ENCODE peak calls at places on chromosomes 11 and 22, in seven cellular contexts. N, I, D, O, W, Q and J are unnamed samples.

GRCh38 chr11:32779131-32779530 is 15.3 kb downstream of the CCDC73 start:
- DNase-seq in N (no peak), I (no peak), D (no peak), O (no peak), W (no peak), Q (no peak), J (no peak)

GRCh38 chr11:76480241-76480640 is 35.4 kb downstream of the EMSY start:
- DNase-seq in N (no peak), I (no peak), D (no peak), O (no peak), W (no peak), Q (no peak), J (no peak)

GRCh38 chr22:47123827-47124442 is 361.5 kb downstream of the TBC1D22A start:
- DNase-seq in N (no peak), I (no peak), D (no peak), O (no peak), W (no peak), Q (no peak), J (no peak)

GRCh38 chr11:93054881-93055280 is 85.4 kb downstream of the MTNR1B start:
- DNase-seq in N (no peak), I (peak), D (peak), O (peak), W (no peak), Q (no peak), J (no peak)

GRCh38 chr11:1283091-1283511 is 26.3 kb downstream of the TOLLIP start:
- DNase-seq in N (no peak), I (no peak), D (no peak), O (no peak), W (no peak), Q (no peak), J (no peak)

GRCh38 chr11:128909438-128910125 is 18.4 kb downstream of the KCNJ5 start:
- DNase-seq in N (no peak), I (no peak), D (no peak), O (no peak), W (no peak), Q (no peak), J (no peak)

GRCh38 chr11:120091701-120092100 is 46.2 kb downstream of the TRIM29 start:
- DNase-seq in N (no peak), I (no peak), D (no peak), O (no peak), W (no peak), Q (no peak), J (no peak)

GRCh38 chr11:43951231-43951630 is 8.8 kb downstream of the C11orf96 start:
- DNase-seq in N (no peak), I (no peak), D (no peak), O (no peak), W (no peak), Q (no peak), J (no peak)

GRCh38 chr22:23153994-23154393 is 8.7 kb downstream of the RAB36 start:
- DNase-seq in N (no peak), I (no peak), D (no peak), O (no peak), W (no peak), Q (no peak), J (no peak)

GRCh38 chr11:131943296-131943695 is 572.9 kb downstream of the NTM start:
- DNase-seq in N (no peak), I (no peak), D (no peak), O (no peak), W (no peak), Q (no peak), J (no peak)

GRCh38 chr11:127888396-127888795 is 699.0 kb downstream of the ETS1 start:
- DNase-seq in N (no peak), I (no peak), D (no peak), O (no peak), W (no peak), Q (no peak), J (no peak)

GRCh38 chr11:117145393-117145761 is 1.3 kb downstream of the PAFAH1B2 start:
- DNase-seq in N (no peak), I (peak), D (no peak), O (peak), W (no peak), Q (peak), J (no peak)

GRCh38 chr11:121004196-121004840 is 19.6 kb upstream of the TBCEL start:
- DNase-seq in N (no peak), I (no peak), D (no peak), O (no peak), W (no peak), Q (no peak), J (no peak)

GRCh38 chr22:17647996-17648395 is 9.4 kb downstream of the BCL2L13 start:
- DNase-seq in N (no peak), I (no peak), D (no peak), O (no peak), W (no peak), Q (no peak), J (no peak)

GRCh38 chr11:47325271-47326041 is 27.0 kb downstream of the MYBPC3 start:
- DNase-seq in N (no peak), I (no peak), D (no peak), O (no peak), W (no peak), Q (no peak), J (no peak)